ENCODE peak calls at places on chromosomes 11 and 22, in four cellular contexts. One of them, this sample, is unnamed.

GRCh38 chr11:120815260-120816100 is 208.4 kb upstream of the TBCEL start:
- DNase-seq in stimulated activated CD4-positive, alpha-beta T cell treated with anti-CD3 and anti-CD28 coated beads, TNF-alpha, amount 100 ng/mL, for 1 hour: no peak
- DNase-seq in HS-5: no peak
- DNase-seq in fibroblast of the conjunctiva: no peak
- DNase-seq in this sample: no peak

GRCh38 chr22:40334060-40334459 is 12.2 kb upstream of the ADSL start:
- DNase-seq in HS-5: no peak
- DNase-seq in fibroblast of the conjunctiva: no peak
- DNase-seq in stimulated activated CD4-positive, alpha-beta T cell treated with anti-CD3 and anti-CD28 coated beads, TNF-alpha, amount 100 ng/mL, for 1 hour: no peak
- DNase-seq in this sample: no peak

GRCh38 chr11:68297494-68297811 is 14.9 kb upstream of the LRP5 start:
- DNase-seq in stimulated activated CD4-positive, alpha-beta T cell treated with anti-CD3 and anti-CD28 coated beads, TNF-alpha, amount 100 ng/mL, for 1 hour: no peak
- DNase-seq in HS-5: no peak
- DNase-seq in fibroblast of the conjunctiva: no peak
- DNase-seq in this sample: no peak

GRCh38 chr11:125079151-125079877 is 16.2 kb downstream of the SLC37A2 start:
- DNase-seq in stimulated activated CD4-positive, alpha-beta T cell treated with anti-CD3 and anti-CD28 coated beads, TNF-alpha, amount 100 ng/mL, for 1 hour: no peak
- DNase-seq in fibroblast of the conjunctiva: no peak
- DNase-seq in HS-5: no peak
- DNase-seq in this sample: no peak

GRCh38 chr11:104332110-104332509 is 168.2 kb upstream of the PDGFD start:
- DNase-seq in stimulated activated CD4-positive, alpha-beta T cell treated with anti-CD3 and anti-CD28 coated beads, TNF-alpha, amount 100 ng/mL, for 1 hour: no peak
- DNase-seq in HS-5: no peak
- DNase-seq in fibroblast of the conjunctiva: no peak
- DNase-seq in this sample: no peak

GRCh38 chr22:23218867-23219251 is 38.5 kb downstream of the BCR start:
- DNase-seq in HS-5: no peak
- DNase-seq in stimulated activated CD4-positive, alpha-beta T cell treated with anti-CD3 and anti-CD28 coated beads, TNF-alpha, amount 100 ng/mL, for 1 hour: no peak
- DNase-seq in fibroblast of the conjunctiva: no peak
- DNase-seq in this sample: peak

GRCh38 chr22:24810043-24810749 is 4.2 kb downstream of the SGSM1 start:
- DNase-seq in fibroblast of the conjunctiva: no peak
- DNase-seq in stimulated activated CD4-positive, alpha-beta T cell treated with anti-CD3 and anti-CD28 coated beads, TNF-alpha, amount 100 ng/mL, for 1 hour: no peak
- DNase-seq in HS-5: no peak
- DNase-seq in this sample: no peak

GRCh38 chr22:46233231-46233630 is 16.9 kb downstream of the CDPF1 start:
- DNase-seq in HS-5: no peak
- DNase-seq in stimulated activated CD4-positive, alpha-beta T cell treated with anti-CD3 and anti-CD28 coated beads, TNF-alpha, amount 100 ng/mL, for 1 hour: no peak
- DNase-seq in fibroblast of the conjunctiva: no peak
- DNase-seq in this sample: no peak

GRCh38 chr11:68440254-68440653 is 20.3 kb upstream of the PPP6R3 start:
- DNase-seq in stimulated activated CD4-positive, alpha-beta T cell treated with anti-CD3 and anti-CD28 coated beads, TNF-alpha, amount 100 ng/mL, for 1 hour: no peak
- DNase-seq in fibroblast of the conjunctiva: no peak
- DNase-seq in HS-5: no peak
- DNase-seq in this sample: no peak

GRCh38 chr22:30506507-30506968 is 1.0 kb upstream of the SEC14L4 start:
- DNase-seq in stimulated activated CD4-positive, alpha-beta T cell treated with anti-CD3 and anti-CD28 coated beads, TNF-alpha, amount 100 ng/mL, for 1 hour: no peak
- DNase-seq in fibroblast of the conjunctiva: no peak
- DNase-seq in HS-5: no peak
- DNase-seq in this sample: no peak

GRCh38 chr22:37560682-37561208 is 465 bp downstream of the CDC42EP1 start:
- DNase-seq in stimulated activated CD4-positive, alpha-beta T cell treated with anti-CD3 and anti-CD28 coated beads, TNF-alpha, amount 100 ng/mL, for 1 hour: no peak
- DNase-seq in fibroblast of the conjunctiva: no peak
- DNase-seq in HS-5: no peak
- DNase-seq in this sample: peak

GRCh38 chr11:63917685-63918523 is 940 bp upstream of the RCOR2 start:
- DNase-seq in fibroblast of the conjunctiva: no peak
- DNase-seq in stimulated activated CD4-positive, alpha-beta T cell treated with anti-CD3 and anti-CD28 coated beads, TNF-alpha, amount 100 ng/mL, for 1 hour: no peak
- DNase-seq in HS-5: no peak
- DNase-seq in this sample: peak

GRCh38 chr11:32312206-32312817 is 123.0 kb downstream of the WT1 start:
- DNase-seq in HS-5: peak
- DNase-seq in stimulated activated CD4-positive, alpha-beta T cell treated with anti-CD3 and anti-CD28 coated beads, TNF-alpha, amount 100 ng/mL, for 1 hour: no peak
- DNase-seq in fibroblast of the conjunctiva: no peak
- DNase-seq in this sample: peak

GRCh38 chr11:104130161-104130560 is 33.8 kb downstream of the PDGFD start:
- DNase-seq in fibroblast of the conjunctiva: no peak
- DNase-seq in HS-5: no peak
- DNase-seq in stimulated activated CD4-positive, alpha-beta T cell treated with anti-CD3 and anti-CD28 coated beads, TNF-alpha, amount 100 ng/mL, for 1 hour: no peak
- DNase-seq in this sample: no peak

GRCh38 chr11:122743949-122744876 is 88.7 kb downstream of the UBASH3B start:
- DNase-seq in stimulated activated CD4-positive, alpha-beta T cell treated with anti-CD3 and anti-CD28 coated beads, TNF-alpha, amount 100 ng/mL, for 1 hour: peak
- DNase-seq in fibroblast of the conjunctiva: no peak
- DNase-seq in HS-5: no peak
- DNase-seq in this sample: no peak

GRCh38 chr11:35781342-35782171 is 119.0 kb downstream of the TRIM44 start:
- DNase-seq in fibroblast of the conjunctiva: no peak
- DNase-seq in stimulated activated CD4-positive, alpha-beta T cell treated with anti-CD3 and anti-CD28 coated beads, TNF-alpha, amount 100 ng/mL, for 1 hour: no peak
- DNase-seq in HS-5: peak
- DNase-seq in this sample: peak